ENCODE peak calls at places on chromosomes 1 and 21, in eight cellular contexts. One of them, this sample, is unnamed.

GRCh38 chr1:26387447-26387846 is 14.9 kb upstream of the ZNF683 start:
- DNase-seq in PC-3: peak
- DNase-seq in MCF 10A: peak
- DNase-seq in progenitor cell of endocrine pancreas: no peak
- DNase-seq in tibial artery: no peak
- DNase-seq in DND-41: no peak
- DNase-seq in endodermal cell: no peak
- DNase-seq in Peyer's patch: no peak
- DNase-seq in this sample: no peak

GRCh38 chr1:31932491-31933316 is 5.5 kb downstream of the PTP4A2 start:
- DNase-seq in progenitor cell of endocrine pancreas: no peak
- DNase-seq in tibial artery: no peak
- DNase-seq in MCF 10A: no peak
- DNase-seq in DND-41: peak
- DNase-seq in PC-3: peak
- DNase-seq in endodermal cell: no peak
- DNase-seq in Peyer's patch: no peak
- DNase-seq in this sample: no peak

GRCh38 chr21:28193189-28193588 is 799.5 kb downstream of the LTN1 start:
- DNase-seq in progenitor cell of endocrine pancreas: no peak
- DNase-seq in MCF 10A: peak
- DNase-seq in endodermal cell: no peak
- DNase-seq in tibial artery: no peak
- DNase-seq in Peyer's patch: no peak
- DNase-seq in DND-41: no peak
- DNase-seq in PC-3: peak
- DNase-seq in this sample: no peak

GRCh38 chr1:65939636-65940035 is 146.9 kb downstream of the PDE4B start:
- DNase-seq in endodermal cell: no peak
- DNase-seq in PC-3: no peak
- DNase-seq in MCF 10A: peak
- DNase-seq in Peyer's patch: no peak
- DNase-seq in tibial artery: no peak
- DNase-seq in progenitor cell of endocrine pancreas: no peak
- DNase-seq in DND-41: no peak
- DNase-seq in this sample: no peak

GRCh38 chr1:78254517-78254916 is 208.8 kb downstream of the GIPC2 start:
- DNase-seq in DND-41: no peak
- DNase-seq in MCF 10A: peak
- DNase-seq in tibial artery: no peak
- DNase-seq in progenitor cell of endocrine pancreas: no peak
- DNase-seq in PC-3: peak
- DNase-seq in endodermal cell: no peak
- DNase-seq in Peyer's patch: no peak
- DNase-seq in this sample: no peak

GRCh38 chr1:91856996-91857395 is 29.0 kb downstream of the TGFBR3 start:
- DNase-seq in Peyer's patch: no peak
- DNase-seq in DND-41: no peak
- DNase-seq in endodermal cell: no peak
- DNase-seq in PC-3: no peak
- DNase-seq in tibial artery: no peak
- DNase-seq in MCF 10A: no peak
- DNase-seq in progenitor cell of endocrine pancreas: no peak
- DNase-seq in this sample: no peak

GRCh38 chr1:22206551-22207125 is 63.7 kb upstream of the WNT4 start:
- DNase-seq in endodermal cell: no peak
- DNase-seq in tibial artery: no peak
- DNase-seq in MCF 10A: no peak
- DNase-seq in DND-41: no peak
- DNase-seq in progenitor cell of endocrine pancreas: no peak
- DNase-seq in Peyer's patch: no peak
- DNase-seq in PC-3: no peak
- DNase-seq in this sample: no peak

GRCh38 chr1:1371354-1371740 is 3.7 kb downstream of the AURKAIP1 start:
- DNase-seq in DND-41: peak
- DNase-seq in PC-3: no peak
- DNase-seq in endodermal cell: no peak
- DNase-seq in progenitor cell of endocrine pancreas: no peak
- DNase-seq in tibial artery: no peak
- DNase-seq in MCF 10A: no peak
- DNase-seq in Peyer's patch: no peak
- DNase-seq in this sample: no peak

GRCh38 chr1:188958461-188959115 is 1519.1 kb downstream of the BRINP3 start:
- DNase-seq in Peyer's patch: no peak
- DNase-seq in endodermal cell: no peak
- DNase-seq in PC-3: no peak
- DNase-seq in tibial artery: no peak
- DNase-seq in progenitor cell of endocrine pancreas: no peak
- DNase-seq in MCF 10A: no peak
- DNase-seq in DND-41: no peak
- DNase-seq in this sample: no peak

GRCh38 chr1:1627261-1627841 is 4.6 kb upstream of the MMP23B start:
- DNase-seq in progenitor cell of endocrine pancreas: no peak
- DNase-seq in MCF 10A: peak
- DNase-seq in Peyer's patch: no peak
- DNase-seq in tibial artery: peak
- DNase-seq in DND-41: no peak
- DNase-seq in endodermal cell: peak
- DNase-seq in PC-3: no peak
- DNase-seq in this sample: no peak

GRCh38 chr1:27961646-27962221 is 2.0 kb downstream of the XKR8 start:
- DNase-seq in DND-41: no peak
- DNase-seq in Peyer's patch: no peak
- DNase-seq in endodermal cell: peak
- DNase-seq in tibial artery: no peak
- DNase-seq in PC-3: peak
- DNase-seq in MCF 10A: peak
- DNase-seq in progenitor cell of endocrine pancreas: no peak
- DNase-seq in this sample: no peak

GRCh38 chr1:53367503-53368313 is 39.8 kb upstream of the LRP8 start:
- DNase-seq in endodermal cell: peak
- DNase-seq in tibial artery: peak
- DNase-seq in MCF 10A: no peak
- DNase-seq in progenitor cell of endocrine pancreas: no peak
- DNase-seq in Peyer's patch: peak
- DNase-seq in DND-41: peak
- DNase-seq in PC-3: no peak
- DNase-seq in this sample: peak

GRCh38 chr21:37028579-37028978 is 22.1 kb downstream of the RIPPLY3 start:
- DNase-seq in progenitor cell of endocrine pancreas: no peak
- DNase-seq in tibial artery: no peak
- DNase-seq in endodermal cell: no peak
- DNase-seq in DND-41: no peak
- DNase-seq in MCF 10A: peak
- DNase-seq in PC-3: peak
- DNase-seq in Peyer's patch: no peak
- DNase-seq in this sample: no peak
- TF ChIP-seq CTCF in progenitor cell of endocrine pancreas: no peak
- TF ChIP-seq CTCF in tibial artery: no peak
- TF ChIP-seq CTCF in endodermal cell: peak
- TF ChIP-seq CTCF in DND-41: no peak
- TF ChIP-seq CTCF in MCF 10A: no peak
- TF ChIP-seq CTCF in PC-3: peak
- TF ChIP-seq CTCF in Peyer's patch: no peak
- TF ChIP-seq CTCF in this sample: peak

GRCh38 chr1:15957221-15958090 is 18.4 kb downstream of the ZBTB17 start:
- DNase-seq in Peyer's patch: no peak
- DNase-seq in PC-3: no peak
- DNase-seq in tibial artery: peak
- DNase-seq in endodermal cell: peak
- DNase-seq in progenitor cell of endocrine pancreas: no peak
- DNase-seq in MCF 10A: no peak
- DNase-seq in DND-41: no peak
- DNase-seq in this sample: no peak
- TF ChIP-seq CTCF in Peyer's patch: no peak
- TF ChIP-seq CTCF in PC-3: no peak
- TF ChIP-seq CTCF in tibial artery: no peak
- TF ChIP-seq CTCF in endodermal cell: peak
- TF ChIP-seq CTCF in progenitor cell of endocrine pancreas: peak
- TF ChIP-seq CTCF in MCF 10A: no peak
- TF ChIP-seq CTCF in DND-41: no peak
- TF ChIP-seq CTCF in this sample: peak

DNA sequence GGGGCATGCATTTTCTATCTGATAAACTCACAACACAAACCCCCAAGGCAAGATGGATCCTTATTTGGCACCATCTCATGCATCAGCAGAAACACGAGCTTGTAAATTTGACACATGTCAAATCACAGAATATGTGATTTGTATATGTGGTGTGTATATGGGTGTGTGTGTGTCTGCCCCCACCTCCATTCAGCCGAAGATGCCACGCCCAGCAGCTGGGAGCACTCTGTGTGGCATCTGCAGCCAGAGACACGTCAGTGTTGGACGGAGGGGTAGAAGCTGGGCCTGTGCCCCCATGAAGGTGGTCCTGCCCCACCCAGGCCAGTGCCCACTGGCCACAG is 108.4 kb downstream of the CAPN8 start:
- DNase-seq in PC-3: no peak
- DNase-seq in tibial artery: peak
- DNase-seq in progenitor cell of endocrine pancreas: no peak
- DNase-seq in DND-41: no peak
- DNase-seq in endodermal cell: no peak
- DNase-seq in Peyer's patch: no peak
- DNase-seq in MCF 10A: no peak
- DNase-seq in this sample: no peak
- TF ChIP-seq CTCF in PC-3: no peak
- TF ChIP-seq CTCF in tibial artery: no peak
- TF ChIP-seq CTCF in progenitor cell of endocrine pancreas: no peak
- TF ChIP-seq CTCF in DND-41: no peak
- TF ChIP-seq CTCF in endodermal cell: no peak
- TF ChIP-seq CTCF in Peyer's patch: no peak
- TF ChIP-seq CTCF in MCF 10A: no peak
- TF ChIP-seq CTCF in this sample: no peak

GRCh38 chr21:44985441-44986401 is 45.9 kb downstream of the SLX9 start:
- DNase-seq in PC-3: no peak
- DNase-seq in progenitor cell of endocrine pancreas: no peak
- DNase-seq in Peyer's patch: no peak
- DNase-seq in MCF 10A: no peak
- DNase-seq in tibial artery: peak
- DNase-seq in DND-41: no peak
- DNase-seq in endodermal cell: peak
- DNase-seq in this sample: no peak
- TF ChIP-seq CTCF in PC-3: no peak
- TF ChIP-seq CTCF in progenitor cell of endocrine pancreas: no peak
- TF ChIP-seq CTCF in Peyer's patch: no peak
- TF ChIP-seq CTCF in MCF 10A: no peak
- TF ChIP-seq CTCF in tibial artery: no peak
- TF ChIP-seq CTCF in DND-41: no peak
- TF ChIP-seq CTCF in endodermal cell: no peak
- TF ChIP-seq CTCF in this sample: no peak

GRCh38 chr1:40896482-40896881 is 34.3 kb upstream of the CITED4 start:
- DNase-seq in PC-3: no peak
- DNase-seq in progenitor cell of endocrine pancreas: no peak
- DNase-seq in tibial artery: no peak
- DNase-seq in Peyer's patch: no peak
- DNase-seq in DND-41: no peak
- DNase-seq in endodermal cell: no peak
- DNase-seq in MCF 10A: no peak
- DNase-seq in this sample: no peak

GRCh38 chr1:40899230-40899870 is 37.2 kb upstream of the CITED4 start:
- DNase-seq in tibial artery: no peak
- DNase-seq in Peyer's patch: no peak
- DNase-seq in endodermal cell: peak
- DNase-seq in DND-41: no peak
- DNase-seq in PC-3: peak
- DNase-seq in MCF 10A: peak
- DNase-seq in progenitor cell of endocrine pancreas: no peak
- DNase-seq in this sample: no peak

GRCh38 chr1:40897499-40897898 is 35.3 kb upstream of the CITED4 start:
- DNase-seq in Peyer's patch: no peak
- DNase-seq in MCF 10A: peak
- DNase-seq in endodermal cell: no peak
- DNase-seq in tibial artery: no peak
- DNase-seq in PC-3: peak
- DNase-seq in progenitor cell of endocrine pancreas: no peak
- DNase-seq in DND-41: no peak
- DNase-seq in this sample: no peak

GRCh38 chr1:40895601-40896000 is 33.4 kb upstream of the CITED4 start:
- DNase-seq in progenitor cell of endocrine pancreas: no peak
- DNase-seq in Peyer's patch: no peak
- DNase-seq in endodermal cell: no peak
- DNase-seq in tibial artery: no peak
- DNase-seq in MCF 10A: no peak
- DNase-seq in DND-41: no peak
- DNase-seq in PC-3: no peak
- DNase-seq in this sample: no peak

GRCh38 chr1:40898434-40898900 is 36.3 kb upstream of the CITED4 start:
- DNase-seq in PC-3: peak
- DNase-seq in endodermal cell: no peak
- DNase-seq in Peyer's patch: no peak
- DNase-seq in MCF 10A: peak
- DNase-seq in tibial artery: no peak
- DNase-seq in DND-41: no peak
- DNase-seq in progenitor cell of endocrine pancreas: no peak
- DNase-seq in this sample: no peak
- TF ChIP-seq CTCF in PC-3: no peak
- TF ChIP-seq CTCF in endodermal cell: no peak
- TF ChIP-seq CTCF in Peyer's patch: no peak
- TF ChIP-seq CTCF in MCF 10A: no peak
- TF ChIP-seq CTCF in tibial artery: no peak
- TF ChIP-seq CTCF in DND-41: no peak
- TF ChIP-seq CTCF in progenitor cell of endocrine pancreas: no peak
- TF ChIP-seq CTCF in this sample: no peak